ENCODE peak calls at places on chromosomes 13 and 19, in six cellular contexts. One of them, this sample, is unnamed.

GRCh38 chr13:62997038-62997619 is 1581.5 kb upstream of the PCDH20 start:
- DNase-seq in epithelial cell of esophagus: no peak
- DNase-seq in stimulated activated CD4-positive, alpha-beta T cell treated with anti-CD3 and anti-CD28 coated beads, Interleukin-15, amount 100 ng/mL, for 1 hour: no peak
- DNase-seq in Kasumi-1: peak; percentile 67
- DNase-seq in amygdala: no peak
- DNase-seq in stimulated activated CD8-positive, alpha-beta memory T cell treated with anti-CD3 and anti-CD28 coated beads, Interleukin-15, amount 100 ng/mL, for 4 hours: no peak
- DNase-seq in this sample: no peak

GRCh38 chr13:40776232-40776631 is 5.2 kb upstream of the MRPS31 start:
- DNase-seq in Kasumi-1: no peak
- DNase-seq in amygdala: no peak
- DNase-seq in epithelial cell of esophagus: no peak
- DNase-seq in stimulated activated CD8-positive, alpha-beta memory T cell treated with anti-CD3 and anti-CD28 coated beads, Interleukin-15, amount 100 ng/mL, for 4 hours: no peak
- DNase-seq in stimulated activated CD4-positive, alpha-beta T cell treated with anti-CD3 and anti-CD28 coated beads, Interleukin-15, amount 100 ng/mL, for 1 hour: no peak
- DNase-seq in this sample: no peak

GRCh38 chr13:38630780-38631179 is 56.1 kb upstream of the FREM2 start:
- DNase-seq in stimulated activated CD8-positive, alpha-beta memory T cell treated with anti-CD3 and anti-CD28 coated beads, Interleukin-15, amount 100 ng/mL, for 4 hours: no peak
- DNase-seq in Kasumi-1: no peak
- DNase-seq in amygdala: no peak
- DNase-seq in stimulated activated CD4-positive, alpha-beta T cell treated with anti-CD3 and anti-CD28 coated beads, Interleukin-15, amount 100 ng/mL, for 1 hour: no peak
- DNase-seq in epithelial cell of esophagus: peak; percentile 31
- DNase-seq in this sample: no peak

GRCh38 chr13:93227906-93228801 is 1.5 kb downstream of the GPC6 start:
- DNase-seq in amygdala: no peak
- DNase-seq in stimulated activated CD8-positive, alpha-beta memory T cell treated with anti-CD3 and anti-CD28 coated beads, Interleukin-15, amount 100 ng/mL, for 4 hours: no peak
- DNase-seq in epithelial cell of esophagus: peak; percentile 88
- DNase-seq in Kasumi-1: no peak
- DNase-seq in stimulated activated CD4-positive, alpha-beta T cell treated with anti-CD3 and anti-CD28 coated beads, Interleukin-15, amount 100 ng/mL, for 1 hour: no peak
- DNase-seq in this sample: no peak

GRCh38 chr19:57075801-57076492 is 43.8 kb upstream of the USP29 start:
- DNase-seq in stimulated activated CD8-positive, alpha-beta memory T cell treated with anti-CD3 and anti-CD28 coated beads, Interleukin-15, amount 100 ng/mL, for 4 hours: no peak
- DNase-seq in stimulated activated CD4-positive, alpha-beta T cell treated with anti-CD3 and anti-CD28 coated beads, Interleukin-15, amount 100 ng/mL, for 1 hour: no peak
- DNase-seq in Kasumi-1: no peak
- DNase-seq in amygdala: no peak
- DNase-seq in epithelial cell of esophagus: no peak
- DNase-seq in this sample: no peak

GRCh38 chr19:39144487-39145071 is 19.0 kb downstream of the PAK4 start:
- DNase-seq in stimulated activated CD4-positive, alpha-beta T cell treated with anti-CD3 and anti-CD28 coated beads, Interleukin-15, amount 100 ng/mL, for 1 hour: no peak
- DNase-seq in Kasumi-1: peak; percentile 43
- DNase-seq in amygdala: no peak
- DNase-seq in stimulated activated CD8-positive, alpha-beta memory T cell treated with anti-CD3 and anti-CD28 coated beads, Interleukin-15, amount 100 ng/mL, for 4 hours: no peak
- DNase-seq in epithelial cell of esophagus: no peak
- DNase-seq in this sample: no peak

GRCh38 chr19:37997911-37998344 is 90.9 kb downstream of the SIPA1L3 start:
- DNase-seq in stimulated activated CD8-positive, alpha-beta memory T cell treated with anti-CD3 and anti-CD28 coated beads, Interleukin-15, amount 100 ng/mL, for 4 hours: no peak
- DNase-seq in stimulated activated CD4-positive, alpha-beta T cell treated with anti-CD3 and anti-CD28 coated beads, Interleukin-15, amount 100 ng/mL, for 1 hour: no peak
- DNase-seq in epithelial cell of esophagus: peak; percentile 91
- DNase-seq in amygdala: no peak
- DNase-seq in Kasumi-1: no peak
- DNase-seq in this sample: no peak

GRCh38 chr13:34863360-34864135 is 78.5 kb upstream of the NBEA start:
- DNase-seq in epithelial cell of esophagus: peak; percentile 95
- DNase-seq in Kasumi-1: no peak
- DNase-seq in amygdala: no peak
- DNase-seq in stimulated activated CD8-positive, alpha-beta memory T cell treated with anti-CD3 and anti-CD28 coated beads, Interleukin-15, amount 100 ng/mL, for 4 hours: no peak
- DNase-seq in stimulated activated CD4-positive, alpha-beta T cell treated with anti-CD3 and anti-CD28 coated beads, Interleukin-15, amount 100 ng/mL, for 1 hour: no peak
- DNase-seq in this sample: no peak

GRCh38 chr19:45763691-45764294 is 5.3 kb downstream of the SIX5 start:
- DNase-seq in stimulated activated CD4-positive, alpha-beta T cell treated with anti-CD3 and anti-CD28 coated beads, Interleukin-15, amount 100 ng/mL, for 1 hour: no peak
- DNase-seq in epithelial cell of esophagus: no peak
- DNase-seq in Kasumi-1: no peak
- DNase-seq in amygdala: no peak
- DNase-seq in stimulated activated CD8-positive, alpha-beta memory T cell treated with anti-CD3 and anti-CD28 coated beads, Interleukin-15, amount 100 ng/mL, for 4 hours: no peak
- DNase-seq in this sample: no peak

GRCh38 chr19:39307233-39307821 is 11.1 kb downstream of the IFNL1 start:
- DNase-seq in stimulated activated CD4-positive, alpha-beta T cell treated with anti-CD3 and anti-CD28 coated beads, Interleukin-15, amount 100 ng/mL, for 1 hour: no peak
- DNase-seq in amygdala: no peak
- DNase-seq in Kasumi-1: no peak
- DNase-seq in epithelial cell of esophagus: peak; percentile 36
- DNase-seq in stimulated activated CD8-positive, alpha-beta memory T cell treated with anti-CD3 and anti-CD28 coated beads, Interleukin-15, amount 100 ng/mL, for 4 hours: no peak
- DNase-seq in this sample: no peak

GRCh38 chr19:10408511-10409291 is 5.4 kb upstream of the CDC37 start:
- DNase-seq in Kasumi-1: peak; percentile 59
- DNase-seq in epithelial cell of esophagus: no peak
- DNase-seq in stimulated activated CD8-positive, alpha-beta memory T cell treated with anti-CD3 and anti-CD28 coated beads, Interleukin-15, amount 100 ng/mL, for 4 hours: no peak
- DNase-seq in amygdala: no peak
- DNase-seq in stimulated activated CD4-positive, alpha-beta T cell treated with anti-CD3 and anti-CD28 coated beads, Interleukin-15, amount 100 ng/mL, for 1 hour: no peak
- DNase-seq in this sample: no peak

GRCh38 chr13:111031531-111031961 is 83.6 kb upstream of the ARHGEF7 start:
- DNase-seq in epithelial cell of esophagus: no peak
- DNase-seq in stimulated activated CD8-positive, alpha-beta memory T cell treated with anti-CD3 and anti-CD28 coated beads, Interleukin-15, amount 100 ng/mL, for 4 hours: no peak
- DNase-seq in amygdala: no peak
- DNase-seq in Kasumi-1: no peak
- DNase-seq in stimulated activated CD4-positive, alpha-beta T cell treated with anti-CD3 and anti-CD28 coated beads, Interleukin-15, amount 100 ng/mL, for 1 hour: no peak
- DNase-seq in this sample: no peak

GRCh38 chr13:36758345-36758744 is 60.7 kb upstream of the RFXAP start:
- DNase-seq in stimulated activated CD4-positive, alpha-beta T cell treated with anti-CD3 and anti-CD28 coated beads, Interleukin-15, amount 100 ng/mL, for 1 hour: no peak
- DNase-seq in amygdala: no peak
- DNase-seq in epithelial cell of esophagus: no peak
- DNase-seq in stimulated activated CD8-positive, alpha-beta memory T cell treated with anti-CD3 and anti-CD28 coated beads, Interleukin-15, amount 100 ng/mL, for 4 hours: no peak
- DNase-seq in Kasumi-1: no peak
- DNase-seq in this sample: no peak

GRCh38 chr13:47250141-47250540 is 353.3 kb upstream of the HTR2A start:
- DNase-seq in stimulated activated CD4-positive, alpha-beta T cell treated with anti-CD3 and anti-CD28 coated beads, Interleukin-15, amount 100 ng/mL, for 1 hour: no peak
- DNase-seq in Kasumi-1: no peak
- DNase-seq in stimulated activated CD8-positive, alpha-beta memory T cell treated with anti-CD3 and anti-CD28 coated beads, Interleukin-15, amount 100 ng/mL, for 4 hours: no peak
- DNase-seq in amygdala: no peak
- DNase-seq in epithelial cell of esophagus: peak; percentile 69
- DNase-seq in this sample: no peak

GRCh38 chr19:4636151-4636717 is 3.1 kb upstream of the TNFAIP8L1 start:
- DNase-seq in amygdala: no peak
- DNase-seq in stimulated activated CD8-positive, alpha-beta memory T cell treated with anti-CD3 and anti-CD28 coated beads, Interleukin-15, amount 100 ng/mL, for 4 hours: peak; percentile 51
- DNase-seq in Kasumi-1: peak; percentile 39
- DNase-seq in stimulated activated CD4-positive, alpha-beta T cell treated with anti-CD3 and anti-CD28 coated beads, Interleukin-15, amount 100 ng/mL, for 1 hour: peak; percentile 76
- DNase-seq in epithelial cell of esophagus: peak; percentile 38
- DNase-seq in this sample: no peak

GRCh38 chr13:80458546-80458945 is 117.6 kb upstream of the SPRY2 start:
- DNase-seq in Kasumi-1: no peak
- DNase-seq in epithelial cell of esophagus: no peak
- DNase-seq in stimulated activated CD4-positive, alpha-beta T cell treated with anti-CD3 and anti-CD28 coated beads, Interleukin-15, amount 100 ng/mL, for 1 hour: no peak
- DNase-seq in stimulated activated CD8-positive, alpha-beta memory T cell treated with anti-CD3 and anti-CD28 coated beads, Interleukin-15, amount 100 ng/mL, for 4 hours: no peak
- DNase-seq in amygdala: no peak
- DNase-seq in this sample: no peak

GRCh38 chr13:40933508-40933907 is 85.6 kb downstream of the ELF1 start:
- DNase-seq in stimulated activated CD4-positive, alpha-beta T cell treated with anti-CD3 and anti-CD28 coated beads, Interleukin-15, amount 100 ng/mL, for 1 hour: no peak
- DNase-seq in epithelial cell of esophagus: no peak
- DNase-seq in amygdala: no peak
- DNase-seq in Kasumi-1: no peak
- DNase-seq in stimulated activated CD8-positive, alpha-beta memory T cell treated with anti-CD3 and anti-CD28 coated beads, Interleukin-15, amount 100 ng/mL, for 4 hours: no peak
- DNase-seq in this sample: no peak

GRCh38 chr13:84131249-84131648 is 249.0 kb upstream of the SLITRK1 start:
- DNase-seq in stimulated activated CD4-positive, alpha-beta T cell treated with anti-CD3 and anti-CD28 coated beads, Interleukin-15, amount 100 ng/mL, for 1 hour: no peak
- DNase-seq in amygdala: no peak
- DNase-seq in stimulated activated CD8-positive, alpha-beta memory T cell treated with anti-CD3 and anti-CD28 coated beads, Interleukin-15, amount 100 ng/mL, for 4 hours: no peak
- DNase-seq in Kasumi-1: no peak
- DNase-seq in epithelial cell of esophagus: no peak
- DNase-seq in this sample: no peak

GRCh38 chr13:41503386-41503785 is 46.0 kb downstream of the RGCC start:
- DNase-seq in stimulated activated CD4-positive, alpha-beta T cell treated with anti-CD3 and anti-CD28 coated beads, Interleukin-15, amount 100 ng/mL, for 1 hour: no peak
- DNase-seq in epithelial cell of esophagus: no peak
- DNase-seq in Kasumi-1: no peak
- DNase-seq in stimulated activated CD8-positive, alpha-beta memory T cell treated with anti-CD3 and anti-CD28 coated beads, Interleukin-15, amount 100 ng/mL, for 4 hours: no peak
- DNase-seq in amygdala: no peak
- DNase-seq in this sample: no peak

GRCh38 chr13:66114127-66114526 is 1116.0 kb downstream of the PCDH9 start:
- DNase-seq in stimulated activated CD8-positive, alpha-beta memory T cell treated with anti-CD3 and anti-CD28 coated beads, Interleukin-15, amount 100 ng/mL, for 4 hours: no peak
- DNase-seq in amygdala: no peak
- DNase-seq in stimulated activated CD4-positive, alpha-beta T cell treated with anti-CD3 and anti-CD28 coated beads, Interleukin-15, amount 100 ng/mL, for 1 hour: no peak
- DNase-seq in epithelial cell of esophagus: no peak
- DNase-seq in Kasumi-1: no peak
- DNase-seq in this sample: no peak

GRCh38 chr19:5339950-5340636 is 519 bp downstream of the PTPRS start:
- DNase-seq in Kasumi-1: no peak
- DNase-seq in epithelial cell of esophagus: peak; percentile 6
- DNase-seq in stimulated activated CD4-positive, alpha-beta T cell treated with anti-CD3 and anti-CD28 coated beads, Interleukin-15, amount 100 ng/mL, for 1 hour: no peak
- DNase-seq in stimulated activated CD8-positive, alpha-beta memory T cell treated with anti-CD3 and anti-CD28 coated beads, Interleukin-15, amount 100 ng/mL, for 4 hours: no peak
- DNase-seq in amygdala: no peak
- DNase-seq in this sample: no peak

GRCh38 chr13:107205318-107206112 is 637.6 kb upstream of the ARGLU1 start:
- DNase-seq in stimulated activated CD4-positive, alpha-beta T cell treated with anti-CD3 and anti-CD28 coated beads, Interleukin-15, amount 100 ng/mL, for 1 hour: peak; percentile 28
- DNase-seq in amygdala: peak; percentile 12
- DNase-seq in epithelial cell of esophagus: peak; percentile 61
- DNase-seq in stimulated activated CD8-positive, alpha-beta memory T cell treated with anti-CD3 and anti-CD28 coated beads, Interleukin-15, amount 100 ng/mL, for 4 hours: no peak
- DNase-seq in Kasumi-1: peak; percentile 68
- DNase-seq in this sample: no peak

GRCh38 chr13:51518847-51519246 is 65.4 kb upstream of the WDFY2 start:
- DNase-seq in amygdala: no peak
- DNase-seq in Kasumi-1: no peak
- DNase-seq in stimulated activated CD8-positive, alpha-beta memory T cell treated with anti-CD3 and anti-CD28 coated beads, Interleukin-15, amount 100 ng/mL, for 4 hours: no peak
- DNase-seq in epithelial cell of esophagus: peak; percentile 82
- DNase-seq in stimulated activated CD4-positive, alpha-beta T cell treated with anti-CD3 and anti-CD28 coated beads, Interleukin-15, amount 100 ng/mL, for 1 hour: no peak
- DNase-seq in this sample: no peak

GRCh38 chr13:95292622-95293021 is 8.6 kb downstream of the ABCC4 start:
- DNase-seq in stimulated activated CD8-positive, alpha-beta memory T cell treated with anti-CD3 and anti-CD28 coated beads, Interleukin-15, amount 100 ng/mL, for 4 hours: no peak
- DNase-seq in stimulated activated CD4-positive, alpha-beta T cell treated with anti-CD3 and anti-CD28 coated beads, Interleukin-15, amount 100 ng/mL, for 1 hour: no peak
- DNase-seq in epithelial cell of esophagus: no peak
- DNase-seq in Kasumi-1: no peak
- DNase-seq in amygdala: no peak
- DNase-seq in this sample: no peak

GRCh38 chr19:3774621-3775373 is 2.8 kb upstream of the RAX2 start:
- DNase-seq in epithelial cell of esophagus: no peak
- DNase-seq in Kasumi-1: no peak
- DNase-seq in amygdala: no peak
- DNase-seq in stimulated activated CD8-positive, alpha-beta memory T cell treated with anti-CD3 and anti-CD28 coated beads, Interleukin-15, amount 100 ng/mL, for 4 hours: no peak
- DNase-seq in stimulated activated CD4-positive, alpha-beta T cell treated with anti-CD3 and anti-CD28 coated beads, Interleukin-15, amount 100 ng/mL, for 1 hour: no peak
- DNase-seq in this sample: no peak

GRCh38 chr13:103815619-103816018 is 749.4 kb upstream of the SLC10A2 start:
- DNase-seq in stimulated activated CD8-positive, alpha-beta memory T cell treated with anti-CD3 and anti-CD28 coated beads, Interleukin-15, amount 100 ng/mL, for 4 hours: no peak
- DNase-seq in Kasumi-1: no peak
- DNase-seq in stimulated activated CD4-positive, alpha-beta T cell treated with anti-CD3 and anti-CD28 coated beads, Interleukin-15, amount 100 ng/mL, for 1 hour: no peak
- DNase-seq in epithelial cell of esophagus: peak; percentile 53
- DNase-seq in amygdala: no peak
- DNase-seq in this sample: no peak

GRCh38 chr19:54470991-54471782 is 1.9 kb downstream of the CDC42EP5 start:
- DNase-seq in stimulated activated CD8-positive, alpha-beta memory T cell treated with anti-CD3 and anti-CD28 coated beads, Interleukin-15, amount 100 ng/mL, for 4 hours: no peak
- DNase-seq in amygdala: no peak
- DNase-seq in epithelial cell of esophagus: peak; percentile 47
- DNase-seq in Kasumi-1: no peak
- DNase-seq in stimulated activated CD4-positive, alpha-beta T cell treated with anti-CD3 and anti-CD28 coated beads, Interleukin-15, amount 100 ng/mL, for 1 hour: no peak
- DNase-seq in this sample: no peak

GRCh38 chr13:113403255-113404104 is 39.5 kb upstream of the GRTP1 start:
- DNase-seq in stimulated activated CD4-positive, alpha-beta T cell treated with anti-CD3 and anti-CD28 coated beads, Interleukin-15, amount 100 ng/mL, for 1 hour: no peak
- DNase-seq in epithelial cell of esophagus: no peak
- DNase-seq in stimulated activated CD8-positive, alpha-beta memory T cell treated with anti-CD3 and anti-CD28 coated beads, Interleukin-15, amount 100 ng/mL, for 4 hours: no peak
- DNase-seq in Kasumi-1: no peak
- DNase-seq in amygdala: no peak
- DNase-seq in this sample: no peak

GRCh38 chr19:51751655-51752054 is at the start of gene FPR1:
- DNase-seq in stimulated activated CD8-positive, alpha-beta memory T cell treated with anti-CD3 and anti-CD28 coated beads, Interleukin-15, amount 100 ng/mL, for 4 hours: no peak
- DNase-seq in stimulated activated CD4-positive, alpha-beta T cell treated with anti-CD3 and anti-CD28 coated beads, Interleukin-15, amount 100 ng/mL, for 1 hour: no peak
- DNase-seq in epithelial cell of esophagus: no peak
- DNase-seq in Kasumi-1: peak; percentile 33
- DNase-seq in amygdala: no peak
- DNase-seq in this sample: peak; percentile 6

GRCh38 chr13:73136776-73137175 is 78.0 kb downstream of the KLF5 start:
- DNase-seq in Kasumi-1: no peak
- DNase-seq in stimulated activated CD4-positive, alpha-beta T cell treated with anti-CD3 and anti-CD28 coated beads, Interleukin-15, amount 100 ng/mL, for 1 hour: no peak
- DNase-seq in amygdala: no peak
- DNase-seq in epithelial cell of esophagus: no peak
- DNase-seq in stimulated activated CD8-positive, alpha-beta memory T cell treated with anti-CD3 and anti-CD28 coated beads, Interleukin-15, amount 100 ng/mL, for 4 hours: no peak
- DNase-seq in this sample: no peak

GRCh38 chr19:38425810-38426466 is at the start of gene RASGRP4:
- DNase-seq in amygdala: no peak
- DNase-seq in stimulated activated CD4-positive, alpha-beta T cell treated with anti-CD3 and anti-CD28 coated beads, Interleukin-15, amount 100 ng/mL, for 1 hour: peak; percentile 45
- DNase-seq in stimulated activated CD8-positive, alpha-beta memory T cell treated with anti-CD3 and anti-CD28 coated beads, Interleukin-15, amount 100 ng/mL, for 4 hours: no peak
- DNase-seq in epithelial cell of esophagus: no peak
- DNase-seq in Kasumi-1: peak; percentile 89
- DNase-seq in this sample: no peak

GRCh38 chr13:27482996-27483395 is 32.6 kb upstream of the MTIF3 start:
- DNase-seq in stimulated activated CD8-positive, alpha-beta memory T cell treated with anti-CD3 and anti-CD28 coated beads, Interleukin-15, amount 100 ng/mL, for 4 hours: no peak
- DNase-seq in Kasumi-1: no peak
- DNase-seq in stimulated activated CD4-positive, alpha-beta T cell treated with anti-CD3 and anti-CD28 coated beads, Interleukin-15, amount 100 ng/mL, for 1 hour: no peak
- DNase-seq in amygdala: no peak
- DNase-seq in epithelial cell of esophagus: no peak
- DNase-seq in this sample: peak; percentile 92

GRCh38 chr19:8662263-8662662 is 31.8 kb downstream of the NFILZ start:
- DNase-seq in stimulated activated CD4-positive, alpha-beta T cell treated with anti-CD3 and anti-CD28 coated beads, Interleukin-15, amount 100 ng/mL, for 1 hour: no peak
- DNase-seq in stimulated activated CD8-positive, alpha-beta memory T cell treated with anti-CD3 and anti-CD28 coated beads, Interleukin-15, amount 100 ng/mL, for 4 hours: no peak
- DNase-seq in Kasumi-1: no peak
- DNase-seq in amygdala: no peak
- DNase-seq in epithelial cell of esophagus: no peak
- DNase-seq in this sample: no peak

GRCh38 chr19:39512964-39513363 is 2.0 kb upstream of the SELENOV start:
- DNase-seq in amygdala: no peak
- DNase-seq in epithelial cell of esophagus: no peak
- DNase-seq in stimulated activated CD8-positive, alpha-beta memory T cell treated with anti-CD3 and anti-CD28 coated beads, Interleukin-15, amount 100 ng/mL, for 4 hours: no peak
- DNase-seq in stimulated activated CD4-positive, alpha-beta T cell treated with anti-CD3 and anti-CD28 coated beads, Interleukin-15, amount 100 ng/mL, for 1 hour: no peak
- DNase-seq in Kasumi-1: no peak
- DNase-seq in this sample: no peak